ENCODE peak calls at places on chromosomes 12 and 14, in ten cellular contexts. K is AG09309; V is fibroblast of pulmonary artery; Q is fibroblast of lung; C is mucosa of descending colon; B is CD8-positive, alpha-beta T cell; I is GM12865; L is cardiac muscle cell; W is glutamatergic neuron; T is heart left ventricle. H is an unnamed sample.

GRCh38 chr12:131608740-131609665 is 101.9 kb upstream of the SFSWAP start:
- DNase-seq in K (peak), V (peak), Q (peak), C (peak), B (peak), I (peak), L (peak), W (peak), T (peak), H (peak)

GRCh38 chr12:25855716-25856115 is 102.8 kb upstream of the RASSF8 start:
- DNase-seq in K (no peak), V (peak), Q (peak), C (no peak), B (no peak), I (no peak), L (no peak), W (no peak), T (no peak), H (no peak)

GRCh38 chr12:106358410-106359241 is 1.1 kb downstream of the POLR3B start:
- DNase-seq in K (peak), V (peak), Q (peak), C (peak), B (no peak), I (peak), L (no peak), W (no peak), T (peak), H (no peak)

GRCh38 chr12:46377678-46378077 is 5.1 kb upstream of the SLC38A2 start:
- DNase-seq in K (no peak), V (no peak), Q (peak), C (no peak), B (no peak), I (no peak), L (no peak), W (no peak), T (no peak), H (no peak)

GRCh38 chr14:93994919-93995682 is 2.0 kb upstream of the CCDC197 start:
- DNase-seq in K (peak), V (peak), Q (peak), C (no peak), B (no peak), I (no peak), L (peak), W (no peak), T (peak), H (no peak)

GRCh38 chr12:104521731-104522130 is 65.0 kb downstream of the CHST11 start:
- DNase-seq in K (no peak), V (peak), Q (peak), C (no peak), B (no peak), I (no peak), L (no peak), W (no peak), T (no peak), H (no peak)

GRCh38 chr14:59343585-59343984 is 121.6 kb downstream of the GPR135 start:
- DNase-seq in K (no peak), V (no peak), Q (no peak), C (no peak), B (no peak), I (no peak), L (peak), W (no peak), T (peak), H (no peak)

GRCh38 chr14:106826833-106827369 is 1300.5 kb downstream of the TMEM121 start:
- DNase-seq in K (no peak), V (no peak), Q (no peak), C (no peak), B (no peak), I (no peak), L (no peak), W (no peak), T (no peak), H (no peak)

GRCh38 chr12:118328486-118329340 is 44.0 kb downstream of the TAOK3 start:
- DNase-seq in K (no peak), V (no peak), Q (peak), C (no peak), B (no peak), I (no peak), L (no peak), W (no peak), T (no peak), H (no peak)

GRCh38 chr14:22391908-22392307 is 197.1 kb downstream of the DAD1 start:
- DNase-seq in K (no peak), V (peak), Q (peak), C (no peak), B (no peak), I (peak), L (peak), W (peak), T (peak), H (peak)

GRCh38 chr12:5262450-5262849 is 169.5 kb upstream of the NTF3 start:
- DNase-seq in K (peak), V (no peak), Q (peak), C (no peak), B (no peak), I (no peak), L (no peak), W (no peak), T (no peak), H (no peak)

GRCh38 chr12:54220092-54220557 is 31.3 kb upstream of the SMUG1 start:
- DNase-seq in K (peak), V (peak), Q (peak), C (peak), B (peak), I (peak), L (peak), W (peak), T (peak), H (peak)

GRCh38 chr12:104973250-104973649 is 12.9 kb upstream of the NOPCHAP1 start:
- DNase-seq in K (no peak), V (no peak), Q (no peak), C (no peak), B (no peak), I (no peak), L (no peak), W (no peak), T (no peak), H (no peak)

GRCh38 chr12:54749191-54749818 is 101.1 kb upstream of the DCD start:
- DNase-seq in K (peak), V (peak), Q (peak), C (no peak), B (peak), I (peak), L (peak), W (no peak), T (no peak), H (no peak)

GRCh38 chr14:100528962-100529560 is 58.2 kb downstream of the BEGAIN start:
- DNase-seq in K (no peak), V (no peak), Q (no peak), C (no peak), B (no peak), I (no peak), L (no peak), W (peak), T (no peak), H (no peak)

GRCh38 chr14:96134508-96134907 is 70.1 kb upstream of the BDKRB2 start:
- DNase-seq in K (no peak), V (no peak), Q (no peak), C (no peak), B (no peak), I (no peak), L (no peak), W (no peak), T (no peak), H (no peak)

GRCh38 chr14:87334997-87335675 is 657.8 kb downstream of the GALC start:
- DNase-seq in K (no peak), V (no peak), Q (no peak), C (no peak), B (no peak), I (no peak), L (no peak), W (no peak), T (no peak), H (no peak)

GRCh38 chr12:121786441-121786825 is 7.1 kb downstream of the RHOF start:
- DNase-seq in K (peak), V (peak), Q (peak), C (peak), B (no peak), I (no peak), L (no peak), W (no peak), T (peak), H (no peak)

GRCh38 chr12:2179953-2180736 is 127.4 kb downstream of the CACNA1C start:
- DNase-seq in K (peak), V (peak), Q (peak), C (peak), B (no peak), I (no peak), L (no peak), W (no peak), T (peak), H (no peak)

GRCh38 chr14:51845811-51846210 is 14.6 kb upstream of the GNG2 start:
- DNase-seq in K (no peak), V (no peak), Q (no peak), C (no peak), B (no peak), I (no peak), L (no peak), W (no peak), T (no peak), H (no peak)

GRCh38 chr12:64990991-64991570 is 130.0 kb downstream of the WIF1 start:
- DNase-seq in K (no peak), V (no peak), Q (no peak), C (no peak), B (no peak), I (no peak), L (no peak), W (no peak), T (no peak), H (no peak)

GRCh38 chr14:80390911-80391310 is 179.6 kb upstream of the DIO2 start:
- DNase-seq in K (no peak), V (peak), Q (peak), C (no peak), B (no peak), I (no peak), L (no peak), W (no peak), T (no peak), H (no peak)

GRCh38 chr14:42095155-42095554 is 488.5 kb downstream of the LRFN5 start:
- DNase-seq in K (no peak), V (no peak), Q (no peak), C (no peak), B (no peak), I (no peak), L (no peak), W (no peak), T (no peak), H (no peak)

GRCh38 chr12:57138526-57139272 is 8.7 kb downstream of the LRP1-AS start:
- DNase-seq in K (no peak), V (peak), Q (no peak), C (peak), B (no peak), I (no peak), L (no peak), W (no peak), T (peak), H (no peak)

GRCh38 chr12:53180931-53181645 is 363 bp upstream of the CSAD start:
- DNase-seq in K (no peak), V (peak), Q (peak), C (peak), B (peak), I (peak), L (peak), W (peak), T (peak), H (peak)
- TF ChIP-seq CTCF in K (no peak), V (no peak), Q (no peak), C (no peak), B (no peak), I (no peak), L (no peak), W (peak), T (no peak), H (no peak)

GRCh38 chr14:50003213-50004021 is 110.5 kb downstream of the ARF6 start:
- DNase-seq in K (no peak), V (peak), Q (peak), C (peak), B (peak), I (peak), L (peak), W (peak), T (peak), H (peak)
- TF ChIP-seq CTCF in K (no peak), V (no peak), Q (peak), C (no peak), B (peak), I (peak), L (no peak), W (no peak), T (peak), H (no peak)

DNA sequence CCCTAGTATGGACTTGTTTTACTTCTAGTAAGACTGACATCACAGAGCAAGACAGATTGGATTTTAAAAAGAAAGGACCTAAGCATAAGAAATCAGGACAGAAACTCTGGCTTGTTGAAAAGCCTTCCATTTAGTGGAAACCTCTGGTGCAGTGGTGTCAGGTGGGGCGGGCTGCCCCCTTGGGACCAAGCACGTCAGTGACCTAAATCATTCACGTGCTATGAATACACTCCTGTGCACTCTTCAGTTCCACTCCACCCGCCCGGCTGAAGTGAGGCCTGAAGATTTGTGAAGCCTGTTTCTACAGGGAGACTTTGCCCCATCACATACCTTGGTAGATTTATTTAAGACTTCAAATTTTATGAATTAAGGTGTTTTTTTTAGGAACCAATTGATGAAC is 58.2 kb upstream of the STRN3 start:
- DNase-seq in K (no peak), V (no peak), Q (no peak), C (no peak), B (no peak), I (peak), L (peak), W (no peak), T (no peak), H (no peak)
- TF ChIP-seq CTCF in K (no peak), V (no peak), Q (no peak), C (no peak), B (no peak), I (no peak), L (no peak), W (no peak), T (no peak), H (peak)

GRCh38 chr12:21353948-21354347 is 18.8 kb upstream of the IAPP start:
- DNase-seq in K (no peak), V (no peak), Q (no peak), C (no peak), B (no peak), I (no peak), L (no peak), W (no peak), T (no peak), H (no peak)

GRCh38 chr12:21354641-21355040 is 18.1 kb upstream of the IAPP start:
- DNase-seq in K (no peak), V (no peak), Q (no peak), C (no peak), B (no peak), I (no peak), L (no peak), W (no peak), T (no peak), H (no peak)

GRCh38 chr12:21350975-21351374 is 16.3 kb upstream of the SLCO1A2 start:
- DNase-seq in K (no peak), V (no peak), Q (no peak), C (no peak), B (no peak), I (no peak), L (no peak), W (no peak), T (no peak), H (no peak)

GRCh38 chr12:21353487-21353886 is 18.8 kb upstream of the SLCO1A2 start:
- DNase-seq in K (no peak), V (no peak), Q (no peak), C (no peak), B (no peak), I (no peak), L (peak), W (no peak), T (no peak), H (no peak)
- TF ChIP-seq CTCF in K (no peak), V (no peak), Q (no peak), C (no peak), B (no peak), I (no peak), L (no peak), W (no peak), T (no peak), H (no peak)